ENCODE peak calls at places on chromosomes 13 and 19, in five cellular contexts. P is fibroblast of pulmonary artery, O is Calu3, U is omental fat pad, X is psoas muscle. H is an unnamed sample.

GRCh38 chr13:106277483-106278154 is 257.8 kb downstream of the EFNB2 start:
- DNase-seq in U (no peak), O (no peak), P (no peak), X (no peak), H (no peak)

GRCh38 chr13:39900106-39900750 is 244.8 kb downstream of the COG6 start:
- DNase-seq in O (no peak), X (no peak), U (no peak), P (peak; percentile 70), H (no peak)

GRCh38 chr13:50357586-50358118 is 342.4 kb downstream of the KCNRG start:
- DNase-seq in P (peak; percentile 84), X (no peak), U (no peak), O (peak; percentile 56), H (no peak)

GRCh38 chr13:98349731-98350305 is 172.7 kb upstream of the RNF113B start:
- DNase-seq in U (no peak), P (no peak), X (no peak), O (no peak), H (no peak)

GRCh38 chr13:87274209-87274819 is 396.9 kb upstream of the SLITRK5 start:
- DNase-seq in P (peak; percentile 25), O (peak; percentile 11), X (no peak), U (no peak), H (no peak)

GRCh38 chr19:28985201-28985600 is 227.8 kb downstream of the UQCRFS1 start:
- DNase-seq in X (no peak), O (no peak), U (no peak), P (no peak), H (no peak)

GRCh38 chr13:66462187-66462586 is 767.9 kb downstream of the PCDH9 start:
- DNase-seq in P (no peak), U (no peak), X (no peak), O (no peak), H (no peak)

GRCh38 chr19:14002571-14003278 is 3.4 kb downstream of the RFX1 start:
- DNase-seq in P (no peak), U (no peak), X (peak; percentile 17), O (no peak), H (no peak)

GRCh38 chr13:51191743-51192142 is 30.5 kb upstream of the FAM124A start:
- DNase-seq in O (no peak), X (no peak), U (no peak), P (no peak), H (no peak)

GRCh38 chr13:36432106-36432544 is at the start of gene CCNA1:
- DNase-seq in X (peak; percentile 24), P (peak; percentile 44), O (no peak), U (no peak), H (no peak)

GRCh38 chr13:99384468-99384867 is 77.3 kb upstream of the GPR183 start:
- DNase-seq in X (no peak), P (no peak), O (no peak), U (no peak), H (no peak)

GRCh38 chr19:5903502-5904301 is at the start of gene NDUFA11:
- DNase-seq in U (peak; percentile 100), X (peak; percentile 99), P (peak; percentile 96), O (peak; percentile 93), H (peak; percentile 100)

GRCh38 chr13:69524459-69525155 is 583.0 kb upstream of the ATXN8OS start:
- DNase-seq in U (no peak), P (no peak), O (no peak), X (no peak), H (no peak)

GRCh38 chr13:48829536-48829935 is 146.2 kb upstream of the FNDC3A start:
- DNase-seq in O (no peak), P (no peak), U (no peak), X (no peak), H (no peak)

GRCh38 chr13:97359181-97360057 is 74.5 kb upstream of the RAP2A start:
- DNase-seq in X (no peak), O (peak; percentile 9), U (no peak), P (peak; percentile 89), H (peak; percentile 55)

GRCh38 chr13:77544365-77544764 is 8.9 kb downstream of the SCEL start:
- DNase-seq in U (no peak), O (no peak), P (peak; percentile 78), X (peak; percentile 58), H (no peak)

GRCh38 chr13:37023871-37024270 is 23.3 kb downstream of the EXOSC8 start:
- DNase-seq in O (no peak), P (no peak), X (no peak), U (no peak), H (no peak)

GRCh38 chr13:113632706-113633484 is 25.1 kb downstream of the ATP4B start:
- DNase-seq in O (no peak), P (no peak), U (no peak), X (no peak), H (peak; percentile 26)

GRCh38 chr13:83691966-83692365 is 190.3 kb downstream of the SLITRK1 start:
- DNase-seq in P (peak; percentile 21), X (no peak), U (no peak), O (no peak), H (no peak)

GRCh38 chr13:110434629-110435028 is 126.9 kb downstream of the RAB20 start:
- DNase-seq in X (no peak), U (no peak), P (no peak), O (no peak), H (no peak)

GRCh38 chr13:49097374-49097773 is 121.7 kb downstream of the FNDC3A start:
- DNase-seq in X (no peak), P (peak; percentile 93), O (no peak), U (no peak), H (no peak)

GRCh38 chr13:73767747-73768315 is 366.4 kb downstream of the KLF12 start:
- DNase-seq in O (peak; percentile 5), X (no peak), P (no peak), U (no peak), H (no peak)
- TF ChIP-seq CTCF in O (no peak), X (peak; percentile 47), P (peak; percentile 47), U (no peak), H (peak; percentile 31)

DNA sequence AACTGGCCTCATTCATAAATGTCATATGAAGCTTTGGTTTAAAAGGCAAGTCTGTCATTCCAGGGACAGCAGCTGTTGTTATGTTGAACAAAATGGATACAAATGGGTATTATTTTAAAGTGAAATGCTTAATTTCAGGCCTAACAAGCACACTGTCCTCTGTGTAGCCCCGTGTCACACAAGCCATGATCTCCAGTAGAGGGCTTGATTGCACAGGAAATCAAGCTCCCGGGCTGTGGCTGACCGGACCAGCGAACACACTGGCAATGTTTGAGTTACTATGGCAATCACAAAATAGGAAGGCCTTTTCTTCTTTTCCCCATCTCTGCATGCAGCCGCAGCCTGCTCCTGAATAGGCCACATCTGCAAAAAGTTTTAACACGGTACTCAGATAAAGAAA is 64.0 kb upstream of the GSX1 start:
- DNase-seq in P (no peak), U (no peak), X (no peak), O (no peak), H (no peak)
- TF ChIP-seq CTCF in P (no peak), U (no peak), X (no peak), O (no peak), H (no peak)

DNA sequence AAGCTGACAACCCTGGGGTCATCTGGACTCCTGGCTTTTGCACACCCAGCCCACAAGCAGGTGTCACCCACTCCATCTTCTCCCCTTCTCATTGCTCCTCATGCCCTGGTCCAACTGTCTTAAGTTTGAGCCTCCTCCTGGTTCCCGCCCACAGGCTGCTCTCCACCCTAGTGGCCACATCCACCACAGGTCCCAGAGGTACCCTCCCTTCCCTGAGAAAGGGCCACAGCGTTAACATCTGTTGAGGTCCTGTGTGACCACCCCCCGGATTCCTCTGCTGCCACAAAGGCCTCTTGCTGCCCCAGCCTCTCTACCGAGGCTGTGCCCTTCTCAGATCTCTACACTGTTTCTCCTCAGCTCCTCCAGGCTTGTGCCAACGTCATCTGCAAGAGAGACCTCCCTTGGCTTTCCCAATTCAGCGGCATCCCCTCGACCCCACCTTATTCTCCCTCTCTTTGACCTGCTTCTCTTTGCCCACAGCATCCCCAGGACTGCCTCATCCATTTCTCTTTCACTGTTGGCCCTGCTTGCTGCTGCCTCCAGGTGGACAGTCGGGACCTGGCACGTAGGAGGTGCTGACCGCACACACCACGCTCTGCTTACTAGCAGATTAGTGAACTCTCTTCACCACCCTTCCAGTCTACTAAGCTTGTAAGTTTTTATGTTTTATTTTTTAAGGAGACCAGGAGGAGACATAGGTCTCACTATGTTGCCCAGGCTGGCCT is 33.3 kb downstream of the SUGP2 start:
- DNase-seq in O (peak; percentile 7), X (no peak), P (peak; percentile 35), U (no peak), H (no peak)
- TF ChIP-seq CTCF in O (no peak), X (no peak), P (peak; percentile 38), U (no peak), H (no peak)

DNA sequence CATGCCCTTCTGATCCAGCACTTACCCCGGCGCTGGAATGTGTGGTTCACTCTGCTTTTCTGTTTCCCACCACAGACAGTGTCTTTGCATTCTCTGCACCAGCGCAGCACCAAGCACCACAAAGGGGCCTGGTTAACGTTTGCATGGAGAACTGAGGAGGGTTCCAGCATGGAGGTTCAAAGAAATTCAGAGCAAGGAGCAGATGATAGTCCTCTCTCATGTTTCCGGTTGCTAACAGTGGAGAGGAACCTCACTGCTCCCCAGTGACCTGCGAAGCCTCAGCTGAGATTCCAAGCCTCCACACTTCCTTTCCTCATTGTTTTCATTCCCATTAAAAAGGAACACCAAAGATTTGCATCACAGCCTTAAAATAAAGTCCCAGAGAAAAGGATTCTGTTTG is 99.7 kb downstream of the STARD13 start:
- DNase-seq in X (no peak), P (no peak), U (no peak), O (no peak), H (no peak)
- TF ChIP-seq CTCF in X (no peak), P (no peak), U (no peak), O (no peak), H (no peak)

DNA sequence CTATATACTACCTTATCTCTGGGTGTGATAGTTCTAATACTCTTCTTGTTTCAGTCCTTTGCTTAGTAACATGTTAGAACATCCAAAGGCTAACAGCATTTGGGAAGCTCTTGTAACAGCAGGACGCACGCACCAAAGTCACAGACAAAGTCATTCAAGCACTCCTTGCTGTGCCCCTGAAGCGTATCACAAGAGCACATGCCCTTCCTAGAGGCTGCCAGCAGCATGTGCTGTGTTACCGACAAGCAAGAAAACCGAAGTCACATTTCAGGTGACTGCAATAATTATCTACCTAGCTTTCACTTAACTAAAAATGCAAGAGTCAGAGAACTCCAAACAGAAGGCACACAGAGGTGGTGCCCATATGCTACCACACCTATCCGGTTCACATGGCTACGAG is 194.1 kb downstream of the KLF12 start:
- DNase-seq in U (no peak), P (no peak), O (no peak), X (no peak), H (no peak)
- TF ChIP-seq CTCF in U (no peak), P (no peak), O (no peak), X (no peak), H (no peak)

DNA sequence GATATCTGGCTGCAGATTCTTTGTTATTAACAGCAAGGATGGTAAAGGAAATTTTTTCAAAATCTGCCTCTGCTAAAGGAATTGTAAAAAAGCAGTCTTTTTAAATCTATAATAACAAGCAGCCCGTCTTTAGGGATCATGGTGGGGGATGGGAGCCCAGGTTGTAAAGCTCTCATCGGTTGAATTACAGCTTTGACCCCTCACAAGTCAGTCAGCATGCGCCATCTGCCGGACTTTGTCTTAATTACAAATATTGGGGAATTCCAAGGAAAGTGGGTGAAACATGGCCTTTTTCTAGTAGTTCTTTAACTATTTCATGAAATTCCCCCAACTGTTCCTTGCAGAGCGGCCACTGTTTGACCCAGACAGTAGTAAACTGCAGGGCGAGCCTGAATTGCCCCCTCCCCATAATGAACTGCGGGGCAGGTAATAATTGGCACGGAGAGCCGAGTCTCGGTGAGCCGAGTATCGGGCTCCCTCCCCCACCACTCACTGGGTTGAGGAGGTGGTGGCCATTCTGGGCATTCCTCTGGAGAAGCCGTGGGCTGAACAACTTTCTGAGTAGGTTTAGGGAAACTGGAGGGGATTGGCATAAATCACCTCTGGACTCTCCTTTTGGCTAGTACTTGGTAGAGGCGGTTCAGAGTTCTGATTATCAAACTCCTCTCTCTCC is 11.6 kb downstream of the ZNF578 start:
- DNase-seq in P (no peak), O (no peak), X (no peak), U (no peak), H (no peak)
- TF ChIP-seq CTCF in P (no peak), O (no peak), X (no peak), U (no peak), H (no peak)